ENCODE peak calls at places on chromosomes 1 and 21, in five cellular contexts. F is lung microvascular endothelial cell, V is myocyte, R is NCI-H1105, S is NCI-H1092. Z is an unnamed sample.

GRCh38 chr1:7677815-7678214 is 93.3 kb upstream of the VAMP3 start:
- DNase-seq in S (no peak), F (no peak), V (no peak), R (no peak), Z (no peak)

GRCh38 chr1:34916104-34916503 is 13.3 kb downstream of the DLGAP3 start:
- DNase-seq in S (no peak), R (no peak), F (no peak), V (no peak), Z (no peak)

GRCh38 chr1:112998592-112999235 is 42.7 kb upstream of the SLC16A1 start:
- DNase-seq in V (peak; percentile 74), S (no peak), F (peak; percentile 71), R (peak; percentile 5), Z (peak; percentile 82)

GRCh38 chr1:240739754-240740153 is 127.8 kb upstream of the GREM2 start:
- DNase-seq in V (no peak), S (no peak), F (no peak), R (no peak), Z (no peak)

GRCh38 chr1:235657269-235657668 is 7.7 kb upstream of the GNG4 start:
- DNase-seq in V (peak; percentile 22), R (no peak), F (no peak), S (no peak), Z (no peak)

GRCh38 chr1:195714248-195714647 is 894.0 kb downstream of the KCNT2 start:
- DNase-seq in R (no peak), V (no peak), S (no peak), F (no peak), Z (no peak)

GRCh38 chr1:186865253-186865652 is 36.5 kb downstream of the PLA2G4A start:
- DNase-seq in R (no peak), V (no peak), S (no peak), F (no peak), Z (no peak)

GRCh38 chr21:44450402-44450801 is 4.9 kb upstream of the LRRC3 start:
- DNase-seq in R (no peak), S (no peak), F (no peak), V (no peak), Z (no peak)

GRCh38 chr1:22001409-22001808 is at the start of gene CELA3A:
- DNase-seq in V (peak; percentile 19), F (no peak), S (no peak), R (no peak), Z (no peak)

GRCh38 chr1:201585901-201586300 is 47.0 kb downstream of the NAV1 start:
- DNase-seq in F (no peak), S (no peak), R (no peak), V (no peak), Z (no peak)

GRCh38 chr1:33342041-33342723 is 21.3 kb upstream of the A3GALT2 start:
- DNase-seq in V (peak; percentile 93), F (peak; percentile 97), R (peak; percentile 80), S (peak; percentile 97), Z (peak; percentile 97)

GRCh38 chr1:41704189-41704588 is 214.5 kb downstream of the HIVEP3 start:
- DNase-seq in R (no peak), S (no peak), F (no peak), V (peak; percentile 76), Z (no peak)

GRCh38 chr1:4830756-4831155 is 176.3 kb downstream of the AJAP1 start:
- DNase-seq in V (no peak), F (no peak), S (no peak), R (no peak), Z (no peak)

Z was measured in endothelial cell of umbilical vein.